ENCODE peak calls at places on chromosomes 2 and 18, in four cellular contexts. S is endothelial cell; G is CD8-positive, alpha-beta T cell; V is heart left ventricle. M is an unnamed sample.

GRCh38 chr2:120729410-120730052 is 6.1 kb upstream of the GLI2 start:
- DNase-seq in S (no peak), G (no peak), V (peak; percentile 6), M (no peak)

GRCh38 chr2:2107140-2107539 is 223.9 kb downstream of the MYT1L start:
- DNase-seq in S (no peak), G (no peak), V (no peak), M (no peak)

GRCh38 chr2:163155279-163155883 is 316.8 kb upstream of the KCNH7 start:
- DNase-seq in S (peak; percentile 10), G (no peak), V (no peak), M (no peak)

GRCh38 chr2:127173073-127173472 is 47.0 kb downstream of the CYP27C1 start:
- DNase-seq in S (no peak), G (no peak), V (no peak), M (no peak)

GRCh38 chr2:181120625-181121024 is 140.2 kb downstream of the UBE2E3 start:
- DNase-seq in S (no peak), G (no peak), V (no peak), M (no peak)

GRCh38 chr2:201639205-201639604 is 4.1 kb downstream of the TMEM237 start:
- DNase-seq in S (no peak), G (no peak), V (no peak), M (no peak)

GRCh38 chr2:197852127-197852526 is 47.7 kb downstream of the PLCL1 start:
- DNase-seq in S (no peak), G (no peak), V (no peak), M (no peak)

GRCh38 chr18:53070706-53071105 is 730.7 kb downstream of the DCC start:
- DNase-seq in S (no peak), G (no peak), V (no peak), M (peak; percentile 59)

GRCh38 chr2:136384541-136385303 is 266.8 kb upstream of the CXCR4 start:
- DNase-seq in S (peak; percentile 44), G (peak; percentile 57), V (no peak), M (peak; percentile 27)

GRCh38 chr18:59540356-59540755 is 156.9 kb downstream of the CCBE1 start:
- DNase-seq in S (no peak), G (no peak), V (no peak), M (no peak)

GRCh38 chr2:113240150-113240914 is 38.4 kb downstream of the PAX8 start:
- DNase-seq in S (no peak), G (no peak), V (peak; percentile 94), M (no peak)

GRCh38 chr2:94872676-94873361 is 1.6 kb downstream of the TEKT4 start:
- DNase-seq in S (no peak), G (no peak), V (no peak), M (peak; percentile 12)

GRCh38 chr2:56077352-56077915 is 106.4 kb upstream of the CCDC85A start:
- DNase-seq in S (peak; percentile 58), G (no peak), V (no peak), M (peak; percentile 47)
- TF ChIP-seq CTCF in S (peak; percentile 56), G (no peak), V (no peak), M (peak; percentile 60)

DNA sequence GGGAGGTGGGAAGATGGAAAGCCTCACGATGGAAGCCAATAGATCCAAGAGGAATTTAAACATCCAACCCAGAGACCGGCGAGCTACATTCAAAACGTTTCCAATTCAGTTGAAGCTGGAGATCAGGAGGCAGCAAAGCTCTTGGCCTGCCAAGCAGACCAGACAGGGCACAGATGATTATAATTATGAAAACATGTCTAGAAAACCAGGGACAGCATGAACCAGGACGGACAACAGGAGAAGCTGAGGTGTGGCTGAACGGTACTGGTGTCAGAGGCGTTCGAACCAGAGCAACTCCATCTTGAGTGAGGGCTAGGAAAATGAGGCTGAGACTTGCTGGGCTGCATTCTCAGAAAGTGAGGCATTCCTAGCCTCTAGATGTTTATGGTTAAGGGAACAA is 102.2 kb upstream of the CCDC150 start:
- DNase-seq in S (no peak), G (no peak), V (no peak), M (no peak)
- TF ChIP-seq CTCF in S (no peak), G (no peak), V (no peak), M (no peak)

GRCh38 chr18:77316641-77317040 is 67.0 kb downstream of the GALR1 start:
- DNase-seq in S (no peak), G (no peak), V (no peak), M (no peak)
- TF ChIP-seq CTCF in S (no peak), G (no peak), V (no peak), M (no peak)

GRCh38 chr18:23779696-23780303 is 90.5 kb downstream of the LAMA3 start:
- DNase-seq in S (no peak), G (no peak), V (no peak), M (no peak)

GRCh38 chr18:23778828-23779227 is 89.6 kb downstream of the LAMA3 start:
- DNase-seq in S (no peak), G (no peak), V (no peak), M (no peak)

GRCh38 chr18:23784811-23785245 is 95.6 kb downstream of the LAMA3 start:
- DNase-seq in S (peak; percentile 22), G (no peak), V (no peak), M (no peak)
- TF ChIP-seq CTCF in S (no peak), G (no peak), V (no peak), M (no peak)

GRCh38 chr2:164613321-164613982 is 7.8 kb downstream of the GRB14 start:
- DNase-seq in S (no peak), G (no peak), V (no peak), M (no peak)
- TF ChIP-seq CTCF in S (no peak), G (no peak), V (no peak), M (no peak)

GRCh38 chr2:8064608-8065007 is 617.2 kb upstream of the ID2 start:
- DNase-seq in S (no peak), G (no peak), V (no peak), M (no peak)
- TF ChIP-seq CTCF in S (no peak), G (no peak), V (no peak), M (no peak)

GRCh38 chr2:18828296-18828695 is 238.9 kb upstream of the NT5C1B start:
- DNase-seq in S (no peak), G (no peak), V (no peak), M (no peak)

GRCh38 chr2:18830962-18831361 is 241.6 kb upstream of the NT5C1B start:
- DNase-seq in S (no peak), G (no peak), V (no peak), M (no peak)

GRCh38 chr2:18831916-18832510 is 242.6 kb upstream of the NT5C1B start:
- DNase-seq in S (no peak), G (no peak), V (no peak), M (no peak)

GRCh38 chr2:18829331-18829902 is 240.0 kb upstream of the NT5C1B start:
- DNase-seq in S (no peak), G (no peak), V (no peak), M (no peak)

GRCh38 chr2:18829976-18830375 is 240.6 kb upstream of the NT5C1B start:
- DNase-seq in S (no peak), G (no peak), V (no peak), M (no peak)
- TF ChIP-seq CTCF in S (no peak), G (no peak), V (no peak), M (no peak)

GRCh38 chr18:63970803-63971191 is 916 bp downstream of the SERPINB8 start:
- DNase-seq in S (peak; percentile 19), G (no peak), V (peak; percentile 69), M (peak; percentile 51)

GRCh38 chr18:63977040-63977439 is 7.2 kb downstream of the SERPINB8 start:
- DNase-seq in S (no peak), G (no peak), V (no peak), M (no peak)

GRCh38 chr18:63971320-63972071 is 1.6 kb downstream of the SERPINB8 start:
- DNase-seq in S (no peak), G (no peak), V (no peak), M (no peak)

GRCh38 chr18:63975632-63976031 is 5.8 kb downstream of the SERPINB8 start:
- DNase-seq in S (no peak), G (no peak), V (no peak), M (no peak)

DNA sequence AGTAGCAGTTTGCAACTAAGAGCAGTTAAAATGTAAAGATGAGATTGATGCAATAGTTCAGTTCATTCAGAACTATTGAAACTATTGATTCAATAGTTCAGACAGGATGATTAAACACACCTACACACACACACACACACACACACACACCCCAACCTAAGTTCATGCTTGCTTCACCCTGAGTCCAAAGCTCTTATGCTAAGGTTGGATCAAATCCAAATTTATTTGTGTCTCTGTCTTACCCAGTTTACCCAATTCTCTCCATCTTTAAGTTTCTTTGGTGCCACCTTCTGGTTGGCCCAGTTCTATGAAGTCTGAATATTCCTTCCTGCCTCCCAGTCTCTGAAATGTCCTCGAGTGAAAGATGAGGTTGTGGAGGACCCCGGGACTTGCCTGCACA is 5.1 kb downstream of the SERPINB8 start:
- DNase-seq in S (no peak), G (peak; percentile 12), V (no peak), M (no peak)
- TF ChIP-seq CTCF in S (no peak), G (no peak), V (no peak), M (no peak)

M was measured in glutamatergic neuron.